ENCODE peak calls at places on chromosomes 16 and 17, in eight cellular contexts. B is mucosa of descending colon; H is natural killer cell; I is endothelial cell; R is breast epithelium; J is CD8-positive, alpha-beta T cell; F is upper lobe of right lung; A is MM.1S. M is an unnamed sample.

GRCh38 chr17:71163121-71163812 is 957.6 kb upstream of the SOX9 start:
- DNase-seq in B (no peak), H (no peak), I (no peak), R (no peak), J (no peak), F (no peak), A (no peak), M (no peak)

GRCh38 chr16:73956592-73957495 is 339.8 kb upstream of the PSMD7 start:
- DNase-seq in B (no peak), H (no peak), I (peak), R (no peak), J (peak), F (no peak), A (peak), M (no peak)

GRCh38 chr16:72043058-72043457 is 11.2 kb upstream of the HP start:
- DNase-seq in B (no peak), H (no peak), I (no peak), R (no peak), J (no peak), F (no peak), A (no peak), M (no peak)

GRCh38 chr16:48556913-48557351 is 53.0 kb downstream of the N4BP1 start:
- DNase-seq in B (no peak), H (no peak), I (no peak), R (no peak), J (no peak), F (no peak), A (no peak), M (no peak)

GRCh38 chr16:76157629-76158028 is 119.6 kb upstream of the CNTNAP4 start:
- DNase-seq in B (no peak), H (no peak), I (no peak), R (no peak), J (no peak), F (no peak), A (no peak), M (no peak)

GRCh38 chr16:74034862-74035261 is 261.8 kb upstream of the PSMD7 start:
- DNase-seq in B (no peak), H (no peak), I (peak), R (no peak), J (no peak), F (no peak), A (no peak), M (no peak)

GRCh38 chr16:13453325-13453724 is 466.6 kb upstream of the ERCC4 start:
- DNase-seq in B (no peak), H (no peak), I (no peak), R (no peak), J (no peak), F (no peak), A (no peak), M (no peak)

GRCh38 chr16:54936979-54937672 is 6.5 kb downstream of the IRX5 start:
- DNase-seq in B (no peak), H (no peak), I (peak), R (peak), J (no peak), F (peak), A (no peak), M (peak)

GRCh38 chr16:31529398-31530312 is 2.0 kb downstream of the AHSP start:
- DNase-seq in B (no peak), H (no peak), I (no peak), R (no peak), J (no peak), F (peak), A (no peak), M (no peak)

GRCh38 chr17:79809530-79810137 is 12.8 kb upstream of the CBX8 start:
- DNase-seq in B (peak), H (no peak), I (no peak), R (no peak), J (no peak), F (no peak), A (no peak), M (no peak)

GRCh38 chr17:19531780-19532501 is 1.7 kb upstream of the SLC47A1 start:
- DNase-seq in B (no peak), H (no peak), I (no peak), R (no peak), J (no peak), F (no peak), A (no peak), M (no peak)

GRCh38 chr17:33594000-33594399 is 300.9 kb upstream of the ASIC2 start:
- DNase-seq in B (no peak), H (no peak), I (no peak), R (no peak), J (no peak), F (no peak), A (no peak), M (no peak)

GRCh38 chr16:53952215-53953208 is 248.6 kb downstream of the FTO start:
- DNase-seq in B (no peak), H (no peak), I (no peak), R (no peak), J (no peak), F (no peak), A (peak), M (no peak)

GRCh38 chr17:28878981-28879380 is 18.6 kb downstream of the FLOT2 start:
- DNase-seq in B (no peak), H (no peak), I (peak), R (no peak), J (no peak), F (no peak), A (peak), M (no peak)

GRCh38 chr17:37106049-37106448 is 157.3 kb downstream of the AATF start:
- DNase-seq in B (no peak), H (no peak), I (no peak), R (no peak), J (no peak), F (no peak), A (no peak), M (no peak)

GRCh38 chr17:43832976-43833829 is at the start of gene MPP3:
- DNase-seq in B (peak), H (peak), I (peak), R (peak), J (peak), F (peak), A (peak), M (no peak)

GRCh38 chr16:88629835-88630234 is 8.5 kb upstream of the IL17C start:
- DNase-seq in B (no peak), H (no peak), I (no peak), R (no peak), J (no peak), F (no peak), A (no peak), M (no peak)

GRCh38 chr16:88627531-88628411 is 10.6 kb upstream of the IL17C start:
- DNase-seq in B (no peak), H (no peak), I (no peak), R (no peak), J (no peak), F (no peak), A (no peak), M (no peak)

GRCh38 chr16:88626646-88627045 is 11.7 kb upstream of the IL17C start:
- DNase-seq in B (no peak), H (no peak), I (no peak), R (no peak), J (no peak), F (no peak), A (no peak), M (no peak)

GRCh38 chr16:88630433-88630832 is 7.9 kb upstream of the IL17C start:
- DNase-seq in B (no peak), H (no peak), I (no peak), R (no peak), J (no peak), F (no peak), A (no peak), M (no peak)

DNA sequence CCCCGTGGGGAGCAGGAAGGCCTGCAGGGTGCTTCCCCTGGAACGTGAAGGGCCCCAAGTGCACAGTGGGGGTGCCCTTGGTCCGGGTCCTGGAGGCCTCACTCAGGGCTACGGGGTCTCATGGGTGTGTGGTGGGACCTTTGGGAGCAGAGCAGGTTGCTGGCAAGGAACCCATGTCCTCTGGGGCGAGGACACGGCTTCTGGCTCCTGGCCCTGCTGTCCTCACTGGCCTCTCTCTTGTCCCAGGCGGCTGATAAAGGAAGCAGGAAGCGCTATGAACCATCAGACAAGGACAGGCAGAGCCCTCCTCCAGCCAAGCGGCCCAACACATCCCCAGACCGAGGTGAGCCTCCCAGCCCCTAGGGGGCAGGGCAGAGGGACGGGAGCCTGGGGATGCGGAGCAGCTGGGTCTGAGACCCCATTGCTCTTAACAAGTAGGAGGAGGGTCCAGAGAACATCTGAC is 9.8 kb upstream of the IL17C start:
- DNase-seq in B (no peak), H (no peak), I (peak), R (no peak), J (no peak), F (no peak), A (no peak), M (no peak)
- TF ChIP-seq CTCF in B (no peak), H (no peak), I (peak), R (no peak), J (no peak), F (peak), A (peak), M (peak)

GRCh38 chr17:9676742-9677387 is 31.5 kb downstream of the USP43 start:
- DNase-seq in B (no peak), H (no peak), I (no peak), R (no peak), J (no peak), F (no peak), A (no peak), M (no peak)

GRCh38 chr17:9677411-9677810 is 32.1 kb downstream of the USP43 start:
- DNase-seq in B (no peak), H (no peak), I (no peak), R (no peak), J (no peak), F (no peak), A (no peak), M (no peak)

GRCh38 chr17:9672691-9673090 is 27.4 kb downstream of the USP43 start:
- DNase-seq in B (no peak), H (no peak), I (no peak), R (no peak), J (no peak), F (no peak), A (no peak), M (no peak)

GRCh38 chr17:9677932-9678331 is 32.6 kb downstream of the USP43 start:
- DNase-seq in B (no peak), H (no peak), I (no peak), R (no peak), J (no peak), F (no peak), A (no peak), M (no peak)

DNA sequence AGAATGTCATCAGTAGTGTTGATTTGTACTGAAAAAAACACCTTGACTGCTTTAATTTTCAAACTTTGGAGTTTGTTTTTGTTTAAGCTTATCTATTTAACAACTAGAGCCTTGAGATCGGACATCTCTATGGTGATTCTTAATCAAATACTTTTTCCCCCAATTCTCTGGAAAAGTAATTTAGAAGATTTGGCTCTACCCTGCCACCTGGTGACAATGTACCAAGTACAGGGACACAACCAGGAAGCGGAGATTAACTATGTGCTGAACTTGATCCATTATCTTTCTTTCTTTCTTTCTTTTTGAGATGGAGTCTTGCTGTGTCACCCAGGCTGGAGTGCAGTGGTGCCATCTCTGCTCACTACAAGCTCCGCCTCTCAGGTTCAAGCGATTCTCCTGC is 30.8 kb downstream of the USP43 start:
- DNase-seq in B (no peak), H (no peak), I (no peak), R (no peak), J (no peak), F (no peak), A (no peak), M (no peak)
- TF ChIP-seq CTCF in B (no peak), H (no peak), I (no peak), R (no peak), J (no peak), F (peak), A (no peak), M (peak)

GRCh38 chr16:15993128-15993527 is 43.7 kb downstream of the ABCC1 start:
- DNase-seq in B (no peak), H (no peak), I (no peak), R (no peak), J (no peak), F (no peak), A (no peak), M (no peak)

GRCh38 chr16:15988268-15989013 is 39.0 kb downstream of the ABCC1 start:
- DNase-seq in B (no peak), H (no peak), I (no peak), R (no peak), J (no peak), F (no peak), A (no peak), M (no peak)

GRCh38 chr16:15993541-15993940 is 44.1 kb downstream of the ABCC1 start:
- DNase-seq in B (no peak), H (no peak), I (no peak), R (no peak), J (no peak), F (no peak), A (no peak), M (no peak)

GRCh38 chr16:15993946-15994665 is 44.7 kb downstream of the ABCC1 start:
- DNase-seq in B (no peak), H (no peak), I (no peak), R (no peak), J (no peak), F (no peak), A (no peak), M (no peak)

GRCh38 chr16:15990902-15991301 is 41.5 kb downstream of the ABCC1 start:
- DNase-seq in B (no peak), H (no peak), I (no peak), R (no peak), J (no peak), F (no peak), A (no peak), M (no peak)
- TF ChIP-seq CTCF in B (no peak), H (no peak), I (no peak), R (no peak), J (no peak), F (no peak), A (no peak), M (no peak)

DNA sequence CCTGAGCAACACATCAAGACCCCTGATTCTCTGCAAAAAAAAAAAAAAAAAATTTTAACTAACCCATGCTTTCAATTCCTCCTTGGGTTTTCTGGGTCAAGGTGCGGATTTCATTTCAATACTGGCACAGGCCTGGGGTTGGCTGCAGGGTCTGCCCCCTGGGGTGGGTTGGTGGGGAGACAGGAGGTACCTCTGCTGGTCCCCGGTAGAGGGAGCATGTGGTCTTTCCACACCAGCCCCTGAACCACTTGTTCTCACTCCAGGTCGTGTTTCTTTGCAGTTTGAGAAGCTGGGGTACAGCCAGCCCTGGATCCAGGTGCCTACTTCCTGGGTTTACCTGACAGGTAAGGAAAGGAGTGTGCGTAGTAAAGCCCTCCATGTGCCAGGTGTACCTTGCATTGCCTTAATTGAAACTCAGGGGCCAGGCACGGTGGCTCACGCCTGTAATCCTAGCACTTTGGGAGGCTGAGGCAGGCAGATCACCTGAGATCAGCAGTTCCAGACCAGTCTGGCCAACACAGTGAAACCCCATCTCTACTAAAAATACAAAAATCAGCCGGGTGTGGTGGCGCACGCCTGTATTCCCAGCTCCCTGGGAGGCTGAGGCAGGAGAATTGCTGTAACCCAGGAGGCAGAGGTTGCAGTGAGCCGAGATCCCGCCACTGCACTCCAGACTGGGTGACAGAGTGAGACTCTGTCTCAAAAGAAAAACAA is 21.8 kb downstream of the SDR42E2 start:
- DNase-seq in B (no peak), H (no peak), I (no peak), R (no peak), J (no peak), F (no peak), A (peak), M (no peak)
- TF ChIP-seq CTCF in B (no peak), H (no peak), I (no peak), R (no peak), J (no peak), F (no peak), A (peak), M (peak)

DNA sequence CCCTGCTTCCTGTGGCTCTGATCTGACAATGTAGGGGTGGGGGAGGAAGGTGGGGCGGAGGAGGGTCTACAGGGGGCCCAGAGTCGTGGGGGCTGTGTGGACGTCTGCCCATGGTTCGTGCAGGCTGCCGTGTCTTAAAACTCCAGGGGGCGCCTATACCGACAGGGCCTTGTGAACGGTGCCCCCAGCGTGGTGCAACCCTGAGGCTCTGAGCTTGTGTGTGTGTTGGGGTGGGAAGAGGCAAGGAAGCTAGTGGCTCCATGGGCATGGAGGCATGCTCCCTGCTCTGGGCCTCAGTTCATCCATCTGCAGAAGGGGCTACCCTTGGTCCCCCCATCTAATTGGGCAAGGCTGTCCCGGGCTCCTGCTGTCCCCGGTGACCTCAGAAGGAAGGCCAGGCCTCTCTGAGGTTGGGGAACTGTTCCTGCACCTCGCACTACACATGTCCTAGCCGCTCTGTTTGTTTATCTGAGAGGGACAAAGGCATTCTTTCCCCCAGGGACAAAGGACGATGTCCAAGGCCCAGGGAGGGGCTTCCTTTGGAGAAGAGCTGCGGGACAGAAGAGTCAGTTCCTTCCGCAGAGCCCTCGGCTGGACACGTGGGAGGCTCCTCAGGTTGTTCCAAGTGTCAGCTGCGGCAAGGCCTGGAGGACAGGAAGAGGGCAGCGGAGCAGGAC is 13.5 kb downstream of the CA4 start:
- DNase-seq in B (no peak), H (no peak), I (peak), R (no peak), J (no peak), F (peak), A (no peak), M (no peak)
- TF ChIP-seq CTCF in B (no peak), H (no peak), I (no peak), R (no peak), J (no peak), F (no peak), A (no peak), M (peak)

GRCh38 chr16:10253344-10253855 is 71.2 kb upstream of the GRIN2A start:
- DNase-seq in B (no peak), H (no peak), I (no peak), R (no peak), J (no peak), F (no peak), A (no peak), M (no peak)

GRCh38 chr16:10261077-10261476 is 78.8 kb upstream of the GRIN2A start:
- DNase-seq in B (no peak), H (no peak), I (no peak), R (no peak), J (no peak), F (no peak), A (no peak), M (no peak)

GRCh38 chr16:10255728-10256127 is 73.5 kb upstream of the GRIN2A start:
- DNase-seq in B (no peak), H (no peak), I (no peak), R (no peak), J (no peak), F (no peak), A (no peak), M (no peak)

GRCh38 chr16:10252155-10252554 is 69.9 kb upstream of the GRIN2A start:
- DNase-seq in B (no peak), H (no peak), I (no peak), R (no peak), J (no peak), F (no peak), A (no peak), M (no peak)

GRCh38 chr16:10256855-10257641 is 74.8 kb upstream of the GRIN2A start:
- DNase-seq in B (no peak), H (peak), I (peak), R (peak), J (peak), F (no peak), A (peak), M (no peak)
- TF ChIP-seq CTCF in B (peak), H (peak), I (peak), R (peak), J (peak), F (peak), A (peak), M (peak)

GRCh38 chr17:56231693-56232092 is 78.4 kb downstream of the ANKFN1 start:
- DNase-seq in B (no peak), H (no peak), I (no peak), R (no peak), J (no peak), F (no peak), A (no peak), M (no peak)
- TF ChIP-seq CTCF in B (no peak), H (no peak), I (no peak), R (no peak), J (no peak), F (no peak), A (no peak), M (peak)

GRCh38 chr16:30478766-30479478 is 6.4 kb downstream of the ITGAL start:
- DNase-seq in B (no peak), H (no peak), I (no peak), R (no peak), J (no peak), F (no peak), A (no peak), M (no peak)

GRCh38 chr16:30476991-30477390 is 4.4 kb downstream of the ITGAL start:
- DNase-seq in B (no peak), H (no peak), I (no peak), R (no peak), J (no peak), F (no peak), A (no peak), M (no peak)

GRCh38 chr16:30484887-30485286 is 12.3 kb downstream of the ITGAL start:
- DNase-seq in B (no peak), H (no peak), I (no peak), R (no peak), J (no peak), F (no peak), A (no peak), M (no peak)

GRCh38 chr16:30485818-30486436 is 13.4 kb downstream of the ITGAL start:
- DNase-seq in B (no peak), H (no peak), I (no peak), R (no peak), J (no peak), F (no peak), A (no peak), M (no peak)

GRCh38 chr16:30482366-30482765 is 9.8 kb downstream of the ITGAL start:
- DNase-seq in B (no peak), H (no peak), I (no peak), R (no peak), J (no peak), F (no peak), A (no peak), M (no peak)
- TF ChIP-seq CTCF in B (no peak), H (peak), I (no peak), R (no peak), J (peak), F (no peak), A (peak), M (peak)

GRCh38 chr16:35714665-35715064 is 2255.3 kb downstream of the TP53TG3F start:
- DNase-seq in B (no peak), H (no peak), I (no peak), R (no peak), J (no peak), F (no peak), A (no peak), M (no peak)

GRCh38 chr16:35706901-35707300 is 2247.5 kb downstream of the TP53TG3F start:
- DNase-seq in B (no peak), H (no peak), I (no peak), R (no peak), J (no peak), F (no peak), A (no peak), M (no peak)

GRCh38 chr16:35713762-35714650 is 2254.6 kb downstream of the TP53TG3F start:
- DNase-seq in B (no peak), H (no peak), I (no peak), R (no peak), J (no peak), F (no peak), A (no peak), M (no peak)

GRCh38 chr16:35711958-35712357 is 2252.5 kb downstream of the TP53TG3F start:
- DNase-seq in B (no peak), H (no peak), I (no peak), R (no peak), J (no peak), F (no peak), A (no peak), M (peak)

GRCh38 chr16:35711435-35711834 is 2252.0 kb downstream of the TP53TG3F start:
- DNase-seq in B (no peak), H (no peak), I (no peak), R (no peak), J (no peak), F (no peak), A (no peak), M (peak)
- TF ChIP-seq CTCF in B (no peak), H (no peak), I (no peak), R (no peak), J (no peak), F (no peak), A (no peak), M (no peak)